ENCODE peak calls at places on chromosome 5, in ten cellular contexts. O, M, I, W, Z, E, V, L, P and Q are unnamed samples.

GRCh38 chr5:61071565-61071964 is 90.7 kb downstream of the SMIM15 start:
- DNase-seq in O (no peak), M (no peak), L (no peak), Z (no peak), P (no peak), W (no peak), E (no peak), V (no peak), I (no peak), Q (no peak)

GRCh38 chr5:76363385-76364261 is 39.5 kb upstream of the IQGAP2 start:
- DNase-seq in I (no peak), V (no peak), P (no peak), W (peak; percentile 59), E (peak; percentile 6), L (no peak), O (no peak), Z (no peak), M (no peak), Q (no peak)

GRCh38 chr5:15008476-15008875 is 136.9 kb upstream of the ANKH start:
- DNase-seq in V (no peak), W (peak; percentile 91), P (no peak), O (no peak), L (peak; percentile 96), M (no peak), Z (peak; percentile 91), E (no peak), I (peak; percentile 98), Q (no peak)

GRCh38 chr5:109125755-109126429 is 283.9 kb downstream of the PJA2 start:
- DNase-seq in O (no peak), I (no peak), Z (no peak), W (no peak), E (peak; percentile 2), M (no peak), P (no peak), L (no peak), V (no peak), Q (no peak)

GRCh38 chr5:169098331-169099121 is 202.4 kb downstream of the SLIT3 start:
- DNase-seq in E (no peak), O (no peak), L (no peak), I (no peak), V (no peak), Z (no peak), P (no peak), M (no peak), W (no peak), Q (no peak)

GRCh38 chr5:171794470-171794869 is 8.9 kb downstream of the SMIM23 start:
- DNase-seq in W (no peak), O (no peak), P (no peak), L (no peak), E (no peak), V (no peak), I (no peak), M (no peak), Z (no peak), Q (no peak)

GRCh38 chr5:138029501-138029900 is 3.4 kb downstream of the FAM13B start:
- DNase-seq in W (no peak), L (no peak), M (no peak), I (no peak), O (no peak), P (no peak), Z (no peak), V (no peak), E (no peak), Q (no peak)

GRCh38 chr5:113606298-113607134 is 93.0 kb downstream of the YTHDC2 start:
- DNase-seq in I (peak; percentile 60), P (peak; percentile 35), W (peak; percentile 68), O (peak; percentile 12), E (peak; percentile 78), V (no peak), M (peak; percentile 59), L (no peak), Z (peak; percentile 42), Q (peak; percentile 32)

GRCh38 chr5:170491479-170491878 is 12.3 kb upstream of the KCNIP1 start:
- DNase-seq in O (no peak), E (no peak), Z (peak; percentile 27), W (peak; percentile 23), L (no peak), V (no peak), P (no peak), M (no peak), I (peak; percentile 87), Q (no peak)

GRCh38 chr5:180591249-180591887 is at the start of gene SCGB3A1:
- DNase-seq in L (no peak), M (no peak), Z (no peak), V (no peak), E (no peak), P (no peak), W (peak; percentile 28), I (no peak), O (no peak), Q (no peak)

GRCh38 chr5:83967417-83967816 is 246.8 kb upstream of the HAPLN1 start:
- DNase-seq in W (no peak), V (no peak), I (no peak), E (no peak), M (no peak), O (no peak), Z (no peak), L (no peak), P (no peak), Q (no peak)

GRCh38 chr5:90554358-90555006 is 4.1 kb upstream of the ADGRV1 start:
- DNase-seq in Z (no peak), M (no peak), P (no peak), I (no peak), L (no peak), V (no peak), W (no peak), E (no peak), O (no peak), Q (no peak)

GRCh38 chr5:154262376-154262775 is 71.8 kb downstream of the GALNT10 start:
- DNase-seq in E (no peak), M (no peak), L (no peak), I (no peak), P (no peak), W (no peak), O (no peak), V (no peak), Z (peak; percentile 51), Q (no peak)

GRCh38 chr5:180803181-180804128 is 849 bp upstream of the MGAT1 start:
- DNase-seq in M (peak; percentile 87), Z (no peak), O (peak; percentile 71), E (peak; percentile 48), P (peak; percentile 48), W (no peak), I (peak; percentile 75), V (peak; percentile 84), L (no peak), Q (peak; percentile 71)

GRCh38 chr5:172854451-172854871 is 20.4 kb downstream of the ERGIC1 start:
- DNase-seq in W (no peak), I (peak; percentile 82), Z (no peak), E (no peak), M (peak; percentile 16), V (no peak), L (no peak), O (no peak), P (no peak), Q (peak; percentile 46)

GRCh38 chr5:122062205-122062604 is 15.9 kb downstream of the LOX start:
- DNase-seq in M (no peak), O (no peak), Z (no peak), W (no peak), E (no peak), I (no peak), V (no peak), P (no peak), L (no peak), Q (no peak)

GRCh38 chr5:123454236-123454911 is 31.2 kb upstream of the CEP120 start:
- DNase-seq in M (no peak), Z (no peak), V (no peak), P (no peak), O (no peak), E (peak; percentile 82), W (no peak), I (no peak), L (no peak), Q (no peak)

GRCh38 chr5:159106193-159106568 is 6.5 kb upstream of the EBF1 start:
- DNase-seq in Z (no peak), E (no peak), P (no peak), M (peak; percentile 18), W (no peak), O (no peak), L (no peak), I (peak; percentile 59), V (no peak), Q (no peak)

GRCh38 chr5:178449163-178450060 is 140.8 kb downstream of the COL23A1 start:
- DNase-seq in Z (no peak), E (no peak), V (no peak), W (no peak), O (no peak), M (no peak), P (no peak), I (no peak), L (no peak), Q (no peak)

GRCh38 chr5:131952286-131952857 is 6.9 kb upstream of the MEIKIN start:
- DNase-seq in L (no peak), V (no peak), O (no peak), Z (no peak), I (peak; percentile 24), W (no peak), P (no peak), M (no peak), E (no peak), Q (no peak)

GRCh38 chr5:110852541-110852940 is 113.7 kb downstream of the SLC25A46 start:
- DNase-seq in O (no peak), M (no peak), V (no peak), W (no peak), Z (no peak), L (no peak), I (no peak), E (no peak), P (no peak), Q (no peak)

GRCh38 chr5:138849439-138849838 is 25.7 kb downstream of the LRRTM2 start:
- DNase-seq in W (no peak), Z (no peak), E (peak; percentile 76), O (no peak), P (no peak), I (peak; percentile 23), V (no peak), M (no peak), L (no peak), Q (no peak)

GRCh38 chr5:133467712-133468463 is 144.5 kb downstream of the FSTL4 start:
- DNase-seq in Z (no peak), M (no peak), I (no peak), W (no peak), P (no peak), E (no peak), O (no peak), L (no peak), V (no peak), Q (no peak)

GRCh38 chr5:1508679-1509290 is 15.0 kb downstream of the LPCAT1 start:
- DNase-seq in W (no peak), I (no peak), L (no peak), M (no peak), E (no peak), Z (no peak), P (no peak), O (no peak), V (no peak), Q (no peak)

GRCh38 chr5:5678909-5679308 is 256.4 kb downstream of the ICE1 start:
- DNase-seq in V (no peak), P (no peak), I (no peak), E (no peak), O (no peak), Z (no peak), W (no peak), L (no peak), M (no peak), Q (no peak)

GRCh38 chr5:132417889-132418432 is 48.5 kb downstream of the SLC22A5 start:
- DNase-seq in Z (no peak), W (no peak), P (no peak), E (no peak), I (no peak), M (no peak), O (no peak), L (no peak), V (no peak), Q (no peak)

GRCh38 chr5:133932441-133933168 is 35.8 kb downstream of the C5orf15 start:
- DNase-seq in W (no peak), O (no peak), E (no peak), M (no peak), I (no peak), Z (no peak), L (no peak), P (no peak), V (no peak), Q (no peak)

GRCh38 chr5:178149199-178149932 is 4.3 kb downstream of the NHP2 start:
- DNase-seq in I (peak; percentile 33), P (peak; percentile 38), Z (no peak), L (no peak), O (no peak), E (no peak), M (no peak), W (no peak), V (no peak), Q (no peak)